ENCODE peak calls at places on chromosomes 1 and 21, in nine cellular contexts. V is keratinocyte; Z is CD8-positive, alpha-beta T cell; M is right atrium auricular region; X is left lung; D is psoas muscle; B is K562; C is upper lobe of right lung; O is ovary. G is an unnamed sample. For H3K4me1, the result is how much of the 10 kb centered on the place peaks cover.

GRCh38 chr1:185155600-185156320 is 993 bp downstream of the TRMT1L start:
- DNase-seq in V (no peak), Z (no peak), M (no peak), X (no peak), D (no peak), B (no peak), C (no peak), O (no peak), G (no peak)

GRCh38 chr1:54694771-54695170 is 20.9 kb upstream of the TTC4 start:
- DNase-seq in V (no peak), Z (no peak), M (no peak), X (no peak), D (no peak), B (no peak), C (no peak), O (no peak), G (no peak)

GRCh38 chr1:51230501-51231078 is 5.5 kb upstream of the RNF11 start:
- DNase-seq in V (no peak), Z (no peak), M (no peak), X (no peak), D (no peak), B (peak), C (no peak), O (no peak), G (no peak)

GRCh38 chr1:194537521-194537920 is 1351.1 kb upstream of the B3GALT2 start:
- DNase-seq in V (no peak), Z (no peak), M (no peak), X (no peak), D (no peak), B (no peak), C (no peak), O (no peak), G (no peak)

GRCh38 chr1:11559211-11559970 is 80.4 kb downstream of the DISP3 start:
- DNase-seq in V (peak), Z (no peak), M (no peak), X (no peak), D (no peak), B (no peak), C (no peak), O (no peak), G (peak)

GRCh38 chr1:30652151-30652915 is 71.1 kb downstream of the MATN1 start:
- DNase-seq in V (no peak), Z (no peak), M (no peak), X (no peak), D (no peak), B (no peak), C (peak), O (no peak), G (no peak)

GRCh38 chr21:45957986-45958610 is 23.5 kb upstream of the COL6A1 start:
- DNase-seq in V (no peak), Z (no peak), M (peak), X (no peak), D (peak), B (no peak), C (no peak), O (peak), G (no peak)

GRCh38 chr1:153941826-153942725 is 4.4 kb downstream of the DENND4B start:
- DNase-seq in V (no peak), Z (no peak), M (no peak), X (peak), D (no peak), B (no peak), C (peak), O (peak), G (no peak)

GRCh38 chr1:174966000-174966572 is 33.7 kb upstream of the CACYBP start:
- DNase-seq in V (no peak), Z (no peak), M (no peak), X (no peak), D (no peak), B (no peak), C (no peak), O (no peak), G (no peak)

GRCh38 chr1:229012823-229013222 is 258.1 kb upstream of the RAB4A start:
- DNase-seq in V (no peak), Z (no peak), M (no peak), X (no peak), D (no peak), B (no peak), C (no peak), O (no peak), G (no peak)

GRCh38 chr1:188170446-188170845 is 1341.7 kb downstream of the PLA2G4A start:
- DNase-seq in V (no peak), Z (no peak), M (no peak), X (no peak), D (no peak), B (no peak), C (no peak), O (no peak), G (peak)

GRCh38 chr1:107091418-107091817 is 34.9 kb downstream of the PRMT6 start:
- DNase-seq in V (no peak), Z (no peak), M (no peak), X (no peak), D (no peak), B (no peak), C (no peak), O (no peak), G (no peak)

GRCh38 chr1:32997381-32997891 is 32.8 kb upstream of the RNF19B start:
- DNase-seq in V (no peak), Z (no peak), M (no peak), X (no peak), D (no peak), B (no peak), C (no peak), O (no peak), G (no peak)

GRCh38 chr21:38803075-38803474 is 2.7 kb upstream of the ETS2 start:
- DNase-seq in V (no peak), Z (no peak), M (no peak), X (no peak), D (no peak), B (no peak), C (no peak), O (no peak), G (no peak)

GRCh38 chr1:236957235-236957634 is 47.0 kb downstream of the MT1HL1 start:
- DNase-seq in V (no peak), Z (no peak), M (no peak), X (no peak), D (no peak), B (no peak), C (no peak), O (no peak), G (no peak)

GRCh38 chr1:205303247-205303888 is 18.2 kb downstream of the NUAK2 start:
- DNase-seq in V (no peak), Z (no peak), M (no peak), X (no peak), D (no peak), B (no peak), C (no peak), O (no peak), G (no peak)

GRCh38 chr1:205304046-205304694 is 17.4 kb downstream of the NUAK2 start:
- DNase-seq in V (no peak), Z (no peak), M (no peak), X (no peak), D (no peak), B (no peak), C (no peak), O (no peak), G (no peak)

GRCh38 chr1:205300149-205300548 is 21.4 kb downstream of the NUAK2 start:
- DNase-seq in V (no peak), Z (no peak), M (no peak), X (no peak), D (no peak), B (no peak), C (no peak), O (no peak), G (no peak)

GRCh38 chr1:205301842-205302588 is 19.5 kb downstream of the NUAK2 start:
- DNase-seq in V (no peak), Z (no peak), M (no peak), X (no peak), D (no peak), B (no peak), C (no peak), O (no peak), G (no peak)

DNA sequence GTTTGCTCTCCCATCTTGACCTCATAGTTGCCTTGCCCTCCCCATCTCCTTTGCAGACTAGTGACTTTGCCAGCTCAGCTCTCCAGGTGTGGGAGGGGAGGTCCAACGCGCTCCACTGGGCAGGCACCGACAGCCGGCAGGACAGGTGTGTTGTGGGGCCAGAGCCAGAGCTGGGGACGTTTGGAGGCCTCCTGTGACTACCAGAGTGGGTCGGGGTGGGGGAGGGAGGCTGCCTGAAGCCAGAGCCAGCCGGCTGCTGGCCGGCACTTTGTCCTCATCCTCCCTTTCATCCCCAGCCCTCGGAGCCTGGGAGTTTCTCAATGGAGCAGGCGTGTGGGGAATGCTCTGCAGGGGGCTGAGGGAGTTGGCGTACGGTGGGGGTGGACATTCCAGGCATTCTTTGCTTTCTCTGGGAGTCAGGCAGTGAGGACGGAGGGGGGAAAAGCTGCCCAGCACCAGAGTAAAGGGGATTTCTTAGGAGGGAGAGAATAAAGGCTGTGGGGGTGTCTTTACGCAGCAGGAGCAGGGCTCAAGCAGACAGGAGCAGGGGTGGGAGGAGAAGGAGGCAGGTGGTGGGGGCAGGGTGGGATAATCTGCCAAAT is 20.2 kb downstream of the NUAK2 start:
- DNase-seq in V (no peak), Z (no peak), M (no peak), X (peak), D (no peak), B (no peak), C (peak), O (peak), G (no peak)
- H3K4me3 ChIP-seq in V (no peak), Z (no peak), M (no peak), X (no peak), D (no peak), B (no peak), C (no peak), O (no peak), G (no peak)

GRCh38 chr21:37368536-37369279 is 2.1 kb downstream of the DYRK1A start:
- DNase-seq in V (peak), Z (no peak), M (no peak), X (no peak), D (no peak), B (no peak), C (no peak), O (no peak), G (no peak)
- H3K4me1 ChIP-seq in V (under half), Z (half or more), M (half or more), X (under half), D (half or more), B (under half), C (under half), O (under half), G (under half)

GRCh38 chr1:198764748-198765147 is 125.9 kb downstream of the PTPRC start:
- DNase-seq in V (no peak), Z (no peak), M (no peak), X (no peak), D (no peak), B (no peak), C (no peak), O (no peak), G (no peak)
- H3K4me3 ChIP-seq in V (no peak), Z (no peak), M (no peak), X (no peak), D (no peak), B (no peak), C (no peak), O (no peak), G (no peak)

GRCh38 chr1:186842547-186842946 is 13.8 kb downstream of the PLA2G4A start:
- DNase-seq in V (no peak), Z (no peak), M (no peak), X (no peak), D (no peak), B (no peak), C (no peak), O (no peak), G (no peak)
- H3K4me1 ChIP-seq in V (under half), Z (under half), M (under half), X (under half), D (under half), B (under half), C (under half), O (under half), G (under half)

GRCh38 chr1:242525769-242526168 is 1.3 kb upstream of the PLD5 start:
- DNase-seq in V (no peak), Z (no peak), M (no peak), X (no peak), D (no peak), B (no peak), C (no peak), O (no peak), G (no peak)
- H3K4me3 ChIP-seq in V (no peak), Z (no peak), M (no peak), X (no peak), D (no peak), B (no peak), C (no peak), O (no peak), G (peak)

G was measured in BE2C.